ENCODE peak calls at places on chromosomes 2 and 18, in ten cellular contexts. V is GM20000; M is endothelial cell; N is GM10248; R is mesothelial cell of epicardium; E is psoas muscle; W is suprapubic skin; C is BE2C; D is foreskin fibroblast; F is CD8-positive, alpha-beta T cell. T is an unnamed sample.

GRCh38 chr2:158969717-158970521 is 1.5 kb downstream of the TANC1 start:
- DNase-seq in V (no peak), M (peak), N (no peak), R (peak), E (peak), W (no peak), C (peak), D (no peak), F (no peak), T (peak)

GRCh38 chr18:75455249-75456183 is 28.0 kb upstream of the SMIM21 start:
- DNase-seq in V (no peak), M (peak), N (no peak), R (peak), E (peak), W (no peak), C (no peak), D (no peak), F (no peak), T (peak)

GRCh38 chr18:28123401-28124030 is 53.4 kb downstream of the CDH2 start:
- DNase-seq in V (no peak), M (no peak), N (no peak), R (no peak), E (no peak), W (no peak), C (no peak), D (no peak), F (no peak), T (no peak)

GRCh38 chr2:53865264-53865663 is 5.5 kb upstream of the GPR75 start:
- DNase-seq in V (no peak), M (no peak), N (no peak), R (no peak), E (no peak), W (no peak), C (no peak), D (no peak), F (no peak), T (no peak)

GRCh38 chr2:26979761-26980160 is 9.3 kb downstream of the MAPRE3 start:
- DNase-seq in V (no peak), M (no peak), N (no peak), R (no peak), E (no peak), W (no peak), C (no peak), D (no peak), F (no peak), T (no peak)

GRCh38 chr2:70123051-70123828 is 36.0 kb downstream of the PCBP1 start:
- DNase-seq in V (no peak), M (no peak), N (no peak), R (no peak), E (peak), W (peak), C (no peak), D (peak), F (no peak), T (peak)

GRCh38 chr2:206962966-206963365 is 23.6 kb downstream of the CPO start:
- DNase-seq in V (no peak), M (no peak), N (no peak), R (no peak), E (no peak), W (no peak), C (no peak), D (no peak), F (no peak), T (no peak)

GRCh38 chr2:50859110-50859509 is 172.8 kb downstream of the NRXN1 start:
- DNase-seq in V (no peak), M (no peak), N (no peak), R (no peak), E (no peak), W (no peak), C (no peak), D (no peak), F (no peak), T (no peak)

GRCh38 chr2:160596431-160596830 is 102.8 kb upstream of the RBMS1 start:
- DNase-seq in V (no peak), M (no peak), N (no peak), R (no peak), E (no peak), W (no peak), C (no peak), D (no peak), F (no peak), T (no peak)

GRCh38 chr2:12417811-12418210 is 298.9 kb upstream of the TRIB2 start:
- DNase-seq in V (no peak), M (no peak), N (no peak), R (no peak), E (no peak), W (no peak), C (no peak), D (no peak), F (no peak), T (no peak)

GRCh38 chr2:216520156-216520555 is 21.5 kb downstream of the RPL37A start:
- DNase-seq in V (no peak), M (no peak), N (no peak), R (no peak), E (no peak), W (no peak), C (no peak), D (no peak), F (no peak), T (no peak)

GRCh38 chr2:70934981-70935380 is 719 bp upstream of the ATP6V1B1 start:
- DNase-seq in V (no peak), M (no peak), N (no peak), R (peak), E (no peak), W (no peak), C (no peak), D (no peak), F (no peak), T (no peak)

GRCh38 chr18:54924948-54925347 is 34.3 kb downstream of the CCDC68 start:
- DNase-seq in V (no peak), M (no peak), N (no peak), R (no peak), E (no peak), W (no peak), C (no peak), D (peak), F (no peak), T (no peak)

GRCh38 chr18:13444430-13445240 is 226.1 kb downstream of the LDLRAD4 start:
- DNase-seq in V (no peak), M (no peak), N (no peak), R (no peak), E (no peak), W (no peak), C (no peak), D (no peak), F (no peak), T (no peak)

GRCh38 chr2:25285265-25286024 is 56.3 kb downstream of the DNMT3A start:
- DNase-seq in V (no peak), M (no peak), N (no peak), R (no peak), E (no peak), W (no peak), C (no peak), D (no peak), F (no peak), T (no peak)

GRCh38 chr2:143696651-143697050 is 567.4 kb downstream of the ARHGAP15 start:
- DNase-seq in V (peak), M (no peak), N (peak), R (no peak), E (no peak), W (no peak), C (no peak), D (no peak), F (no peak), T (no peak)

GRCh38 chr2:240991378-240992263 is 6.8 kb upstream of the SNED1 start:
- DNase-seq in V (no peak), M (no peak), N (no peak), R (peak), E (peak), W (peak), C (peak), D (peak), F (no peak), T (no peak)

GRCh38 chr2:219864154-219864553 is 236.7 kb downstream of the SLC4A3 start:
- DNase-seq in V (no peak), M (no peak), N (no peak), R (no peak), E (no peak), W (no peak), C (no peak), D (no peak), F (no peak), T (no peak)

GRCh38 chr18:79367989-79368388 is 27.7 kb upstream of the NFATC1 start:
- DNase-seq in V (no peak), M (no peak), N (no peak), R (no peak), E (no peak), W (no peak), C (peak), D (no peak), F (no peak), T (no peak)

GRCh38 chr2:226977775-226978190 is 141.9 kb downstream of the RHBDD1 start:
- DNase-seq in V (no peak), M (no peak), N (no peak), R (no peak), E (no peak), W (no peak), C (no peak), D (peak), F (no peak), T (no peak)

GRCh38 chr2:60136913-60137312 is 416.5 kb downstream of the BCL11A start:
- DNase-seq in V (no peak), M (no peak), N (no peak), R (no peak), E (no peak), W (no peak), C (no peak), D (no peak), F (no peak), T (no peak)

GRCh38 chr18:3177902-3178687 is 41.7 kb downstream of the MYOM1 start:
- DNase-seq in V (peak), M (no peak), N (peak), R (no peak), E (peak), W (peak), C (no peak), D (no peak), F (no peak), T (no peak)

GRCh38 chr2:47907097-47907781 is 941 bp upstream of the FBXO11 start:
- DNase-seq in V (no peak), M (no peak), N (no peak), R (no peak), E (no peak), W (no peak), C (no peak), D (no peak), F (no peak), T (no peak)

GRCh38 chr2:132438650-132439030 is 22.0 kb downstream of the GPR39 start:
- DNase-seq in V (no peak), M (no peak), N (no peak), R (no peak), E (no peak), W (no peak), C (no peak), D (peak), F (no peak), T (no peak)

GRCh38 chr2:8515390-8515761 is 166.5 kb upstream of the ID2 start:
- DNase-seq in V (peak), M (no peak), N (peak), R (no peak), E (no peak), W (no peak), C (no peak), D (no peak), F (peak), T (no peak)

GRCh38 chr2:232486558-232487384 is 863 bp downstream of the ECEL1 start:
- DNase-seq in V (no peak), M (no peak), N (no peak), R (no peak), E (no peak), W (no peak), C (peak), D (no peak), F (no peak), T (no peak)

GRCh38 chr2:56807861-56808260 is 624.1 kb downstream of the CCDC85A start:
- DNase-seq in V (no peak), M (no peak), N (no peak), R (no peak), E (no peak), W (no peak), C (no peak), D (no peak), F (no peak), T (no peak)

GRCh38 chr2:106165556-106165955 is 28.5 kb downstream of the UXS1 start:
- DNase-seq in V (no peak), M (no peak), N (no peak), R (no peak), E (no peak), W (no peak), C (no peak), D (no peak), F (no peak), T (no peak)

GRCh38 chr2:99707592-99707991 is 217.8 kb upstream of the REV1 start:
- DNase-seq in V (no peak), M (no peak), N (no peak), R (no peak), E (no peak), W (no peak), C (no peak), D (no peak), F (no peak), T (no peak)

GRCh38 chr2:1891147-1891546 is 146.8 kb upstream of the PXDN start:
- DNase-seq in V (no peak), M (no peak), N (no peak), R (no peak), E (no peak), W (no peak), C (no peak), D (no peak), F (no peak), T (no peak)

GRCh38 chr2:45734952-45735351 is 83.5 kb downstream of the PRKCE start:
- DNase-seq in V (no peak), M (no peak), N (no peak), R (no peak), E (no peak), W (no peak), C (peak), D (peak), F (no peak), T (no peak)

GRCh38 chr2:197209742-197210408 is 100.7 kb downstream of the ANKRD44 start:
- DNase-seq in V (peak), M (no peak), N (peak), R (no peak), E (no peak), W (no peak), C (no peak), D (no peak), F (no peak), T (no peak)

GRCh38 chr18:70036771-70037452 is 89.2 kb upstream of the CD226 start:
- DNase-seq in V (peak), M (no peak), N (peak), R (no peak), E (no peak), W (no peak), C (no peak), D (no peak), F (no peak), T (no peak)

GRCh38 chr2:191069606-191070005 is 55.6 kb upstream of the STAT1 start:
- DNase-seq in V (no peak), M (no peak), N (no peak), R (no peak), E (no peak), W (no peak), C (no peak), D (no peak), F (no peak), T (no peak)

GRCh38 chr18:3411854-3412268 is 38.1 kb upstream of the TGIF1 start:
- DNase-seq in V (no peak), M (no peak), N (no peak), R (no peak), E (peak), W (no peak), C (no peak), D (no peak), F (no peak), T (no peak)

GRCh38 chr2:26401739-26402541 is at the start of gene DRC1:
- DNase-seq in V (peak), M (peak), N (peak), R (peak), E (peak), W (no peak), C (peak), D (peak), F (no peak), T (peak)

GRCh38 chr18:48904847-48905394 is 45.8 kb downstream of the SMAD7 start:
- DNase-seq in V (no peak), M (no peak), N (no peak), R (no peak), E (no peak), W (no peak), C (no peak), D (no peak), F (no peak), T (no peak)

GRCh38 chr2:217085543-217085942 is 225.7 kb upstream of the TNP1 start:
- DNase-seq in V (no peak), M (no peak), N (no peak), R (no peak), E (no peak), W (no peak), C (no peak), D (no peak), F (no peak), T (no peak)

GRCh38 chr2:30217644-30218361 is 13.5 kb upstream of the LBH start:
- DNase-seq in V (no peak), M (no peak), N (no peak), R (no peak), E (no peak), W (peak), C (no peak), D (no peak), F (no peak), T (no peak)

GRCh38 chr2:46802665-46803550 is 112.7 kb downstream of the MCFD2 start:
- DNase-seq in V (no peak), M (no peak), N (peak), R (no peak), E (no peak), W (no peak), C (peak), D (no peak), F (no peak), T (no peak)
- TF ChIP-seq CTCF in V (no peak), M (no peak), N (no peak), R (no peak), E (no peak), W (no peak), C (peak), D (no peak), F (no peak), T (no peak)

DNA sequence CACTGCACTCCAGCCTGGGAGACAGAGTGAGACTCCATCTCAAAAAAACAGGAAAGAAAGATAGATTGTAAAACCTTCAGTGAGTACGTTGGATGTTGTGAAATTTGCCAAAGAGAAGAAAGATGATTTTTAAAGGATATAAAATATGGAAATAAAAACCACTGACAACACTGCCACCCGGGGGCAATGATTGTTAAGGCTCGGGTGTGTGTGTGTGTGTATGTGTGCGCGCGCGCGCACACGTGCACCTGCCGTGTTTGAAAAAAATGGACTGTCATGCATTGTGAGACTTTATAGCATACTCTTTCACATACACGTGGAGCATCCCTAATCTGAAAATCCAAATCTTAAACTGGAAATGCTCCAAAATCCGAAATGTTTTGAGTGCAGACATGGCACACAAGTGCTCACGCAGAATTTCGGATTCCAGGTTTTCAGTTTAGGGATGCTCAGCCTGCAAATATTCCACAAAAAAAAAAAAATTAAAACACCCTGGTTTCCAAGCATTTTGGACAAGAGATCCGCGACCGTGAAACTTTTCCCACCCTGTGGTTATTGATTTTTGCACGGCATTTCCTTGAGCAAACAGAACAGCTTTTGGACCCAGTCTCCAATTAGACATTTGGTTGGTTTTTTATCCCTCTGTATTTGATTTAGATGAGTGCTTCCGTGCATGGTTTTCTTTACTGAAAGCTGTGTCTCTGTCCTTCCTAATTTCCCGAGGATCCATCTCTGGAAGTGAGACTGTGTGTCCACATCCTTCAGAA is 269.2 kb downstream of the AGAP1 start:
- DNase-seq in V (no peak), M (no peak), N (no peak), R (no peak), E (no peak), W (peak), C (no peak), D (no peak), F (no peak), T (no peak)
- TF ChIP-seq CTCF in V (no peak), M (no peak), N (no peak), R (no peak), E (no peak), W (no peak), C (no peak), D (no peak), F (no peak), T (peak)

GRCh38 chr18:72232611-72233010 is 311.5 kb downstream of the CBLN2 start:
- DNase-seq in V (no peak), M (no peak), N (no peak), R (no peak), E (no peak), W (no peak), C (no peak), D (no peak), F (no peak), T (no peak)
- TF ChIP-seq CTCF in V (no peak), M (no peak), N (no peak), R (no peak), E (no peak), W (no peak), C (no peak), D (no peak), F (no peak), T (no peak)

GRCh38 chr2:78541451-78542267 is 483.8 kb upstream of the REG3G start:
- DNase-seq in V (no peak), M (no peak), N (no peak), R (no peak), E (no peak), W (no peak), C (no peak), D (no peak), F (no peak), T (no peak)
- TF ChIP-seq CTCF in V (no peak), M (no peak), N (no peak), R (no peak), E (no peak), W (no peak), C (no peak), D (no peak), F (no peak), T (no peak)

GRCh38 chr2:16661536-16661935 is 4.1 kb downstream of the CYRIA start:
- DNase-seq in V (no peak), M (no peak), N (no peak), R (no peak), E (no peak), W (no peak), C (no peak), D (no peak), F (no peak), T (no peak)

GRCh38 chr2:16662440-16662839 is 3.2 kb downstream of the CYRIA start:
- DNase-seq in V (no peak), M (no peak), N (no peak), R (no peak), E (peak), W (no peak), C (no peak), D (no peak), F (no peak), T (no peak)

GRCh38 chr2:16660039-16660619 is 5.5 kb downstream of the CYRIA start:
- DNase-seq in V (no peak), M (no peak), N (no peak), R (no peak), E (no peak), W (no peak), C (no peak), D (no peak), F (no peak), T (no peak)

GRCh38 chr2:16663121-16663905 is 2.3 kb downstream of the CYRIA start:
- DNase-seq in V (no peak), M (no peak), N (no peak), R (no peak), E (no peak), W (no peak), C (no peak), D (no peak), F (no peak), T (no peak)

DNA sequence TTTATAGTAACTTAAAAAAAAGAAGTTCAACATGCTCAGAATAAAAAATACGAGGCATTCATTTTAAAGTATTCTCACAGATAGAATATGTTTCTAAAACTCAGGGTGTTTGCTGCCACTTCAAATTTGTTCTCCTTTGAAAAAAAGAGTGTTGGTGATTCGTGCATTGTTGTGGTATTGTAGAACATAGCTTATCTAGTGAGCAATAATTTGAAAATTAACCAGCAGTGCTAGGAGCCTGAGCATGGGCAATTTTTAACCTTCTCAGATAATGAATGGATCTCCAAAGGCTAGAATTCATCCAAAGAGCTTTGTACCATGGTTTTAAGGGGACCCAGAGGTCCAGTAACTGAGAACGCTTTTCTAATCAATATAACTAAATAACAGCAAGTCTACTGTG is 3.7 kb downstream of the CYRIA start:
- DNase-seq in V (no peak), M (no peak), N (no peak), R (no peak), E (no peak), W (no peak), C (no peak), D (no peak), F (no peak), T (no peak)
- TF ChIP-seq CTCF in V (no peak), M (no peak), N (no peak), R (no peak), E (no peak), W (no peak), C (no peak), D (no peak), F (no peak), T (no peak)

GRCh38 chr2:66445781-66446177 is 10.9 kb downstream of the MEIS1 start:
- DNase-seq in V (no peak), M (peak), N (no peak), R (no peak), E (peak), W (no peak), C (no peak), D (peak), F (no peak), T (no peak)
- TF ChIP-seq CTCF in V (no peak), M (no peak), N (no peak), R (no peak), E (no peak), W (no peak), C (no peak), D (no peak), F (no peak), T (peak)

GRCh38 chr2:40450066-40450841 is 1.6 kb downstream of the SLC8A1 start:
- DNase-seq in V (no peak), M (no peak), N (no peak), R (no peak), E (no peak), W (no peak), C (peak), D (no peak), F (no peak), T (no peak)
- TF ChIP-seq CTCF in V (no peak), M (no peak), N (no peak), R (no peak), E (no peak), W (no peak), C (peak), D (no peak), F (no peak), T (peak)